ENCODE peak calls at places on chromosome 21, in ten cellular contexts. One of them, this sample, is unnamed.

GRCh38 chr21:38095220-38095619 is 161.6 kb upstream of the KCNJ15 start:
- DNase-seq in GM23338: no peak
- DNase-seq in MM.1S: no peak
- DNase-seq in SK-N-SH: no peak
- DNase-seq in stimulated activated naive CD4-positive, alpha-beta T cell: no peak
- DNase-seq in CD8-positive, alpha-beta T cell: no peak
- DNase-seq in activated T-cell treated with anti-CD3 and anti-CD28 coated beads for 1 hour: no peak
- DNase-seq in A549: peak
- DNase-seq in ELR: peak
- DNase-seq in nephron progenitor cell: no peak
- DNase-seq in this sample: no peak

GRCh38 chr21:25307489-25307888 is 299.8 kb downstream of the MRPL39 start:
- DNase-seq in MM.1S: no peak
- DNase-seq in CD8-positive, alpha-beta T cell: no peak
- DNase-seq in A549: no peak
- DNase-seq in nephron progenitor cell: no peak
- DNase-seq in activated T-cell treated with anti-CD3 and anti-CD28 coated beads for 1 hour: no peak
- DNase-seq in GM23338: no peak
- DNase-seq in SK-N-SH: no peak
- DNase-seq in ELR: peak
- DNase-seq in stimulated activated naive CD4-positive, alpha-beta T cell: no peak
- DNase-seq in this sample: no peak

GRCh38 chr21:36751383-36751782 is 52.5 kb downstream of the SIM2 start:
- DNase-seq in MM.1S: no peak
- DNase-seq in ELR: no peak
- DNase-seq in GM23338: peak
- DNase-seq in SK-N-SH: no peak
- DNase-seq in nephron progenitor cell: no peak
- DNase-seq in CD8-positive, alpha-beta T cell: no peak
- DNase-seq in activated T-cell treated with anti-CD3 and anti-CD28 coated beads for 1 hour: no peak
- DNase-seq in A549: no peak
- DNase-seq in stimulated activated naive CD4-positive, alpha-beta T cell: no peak
- DNase-seq in this sample: no peak

GRCh38 chr21:38948377-38948776 is 142.6 kb downstream of the ETS2 start:
- DNase-seq in MM.1S: no peak
- DNase-seq in stimulated activated naive CD4-positive, alpha-beta T cell: no peak
- DNase-seq in CD8-positive, alpha-beta T cell: no peak
- DNase-seq in ELR: peak
- DNase-seq in activated T-cell treated with anti-CD3 and anti-CD28 coated beads for 1 hour: no peak
- DNase-seq in SK-N-SH: no peak
- DNase-seq in GM23338: no peak
- DNase-seq in nephron progenitor cell: no peak
- DNase-seq in A549: no peak
- DNase-seq in this sample: no peak

GRCh38 chr21:41066086-41066938 is 101.6 kb upstream of the BACE2 start:
- DNase-seq in ELR: no peak
- DNase-seq in MM.1S: no peak
- DNase-seq in nephron progenitor cell: no peak
- DNase-seq in SK-N-SH: no peak
- DNase-seq in CD8-positive, alpha-beta T cell: no peak
- DNase-seq in A549: no peak
- DNase-seq in stimulated activated naive CD4-positive, alpha-beta T cell: no peak
- DNase-seq in activated T-cell treated with anti-CD3 and anti-CD28 coated beads for 1 hour: no peak
- DNase-seq in GM23338: no peak
- DNase-seq in this sample: no peak

GRCh38 chr21:15084668-15085067 is 19.9 kb upstream of the NRIP1 start:
- DNase-seq in GM23338: no peak
- DNase-seq in MM.1S: no peak
- DNase-seq in SK-N-SH: no peak
- DNase-seq in ELR: no peak
- DNase-seq in nephron progenitor cell: no peak
- DNase-seq in activated T-cell treated with anti-CD3 and anti-CD28 coated beads for 1 hour: no peak
- DNase-seq in A549: no peak
- DNase-seq in CD8-positive, alpha-beta T cell: no peak
- DNase-seq in stimulated activated naive CD4-positive, alpha-beta T cell: no peak
- DNase-seq in this sample: no peak

GRCh38 chr21:34818663-34819158 is 149.9 kb downstream of the CLIC6 start:
- DNase-seq in nephron progenitor cell: no peak
- DNase-seq in A549: no peak
- DNase-seq in ELR: no peak
- DNase-seq in activated T-cell treated with anti-CD3 and anti-CD28 coated beads for 1 hour: no peak
- DNase-seq in stimulated activated naive CD4-positive, alpha-beta T cell: no peak
- DNase-seq in GM23338: no peak
- DNase-seq in MM.1S: no peak
- DNase-seq in CD8-positive, alpha-beta T cell: no peak
- DNase-seq in SK-N-SH: no peak
- DNase-seq in this sample: no peak

GRCh38 chr21:25186278-25186677 is 421.0 kb downstream of the MRPL39 start:
- DNase-seq in ELR: no peak
- DNase-seq in SK-N-SH: no peak
- DNase-seq in nephron progenitor cell: no peak
- DNase-seq in MM.1S: no peak
- DNase-seq in GM23338: no peak
- DNase-seq in activated T-cell treated with anti-CD3 and anti-CD28 coated beads for 1 hour: no peak
- DNase-seq in CD8-positive, alpha-beta T cell: no peak
- DNase-seq in stimulated activated naive CD4-positive, alpha-beta T cell: no peak
- DNase-seq in A549: no peak
- DNase-seq in this sample: no peak

GRCh38 chr21:46154155-46154954 is 1.0 kb downstream of the FTCD start:
- DNase-seq in CD8-positive, alpha-beta T cell: no peak
- DNase-seq in activated T-cell treated with anti-CD3 and anti-CD28 coated beads for 1 hour: no peak
- DNase-seq in A549: no peak
- DNase-seq in MM.1S: no peak
- DNase-seq in stimulated activated naive CD4-positive, alpha-beta T cell: no peak
- DNase-seq in nephron progenitor cell: no peak
- DNase-seq in GM23338: no peak
- DNase-seq in SK-N-SH: no peak
- DNase-seq in ELR: no peak
- DNase-seq in this sample: no peak

GRCh38 chr21:32770514-32771133 is 931 bp downstream of the PAXBP1 start:
- DNase-seq in MM.1S: peak
- DNase-seq in A549: peak
- DNase-seq in stimulated activated naive CD4-positive, alpha-beta T cell: peak
- DNase-seq in activated T-cell treated with anti-CD3 and anti-CD28 coated beads for 1 hour: no peak
- DNase-seq in GM23338: no peak
- DNase-seq in nephron progenitor cell: no peak
- DNase-seq in ELR: peak
- DNase-seq in CD8-positive, alpha-beta T cell: no peak
- DNase-seq in SK-N-SH: no peak
- DNase-seq in this sample: no peak

GRCh38 chr21:18000961-18001522 is 181.9 kb upstream of the C21orf91 start:
- DNase-seq in CD8-positive, alpha-beta T cell: no peak
- DNase-seq in MM.1S: no peak
- DNase-seq in stimulated activated naive CD4-positive, alpha-beta T cell: no peak
- DNase-seq in A549: no peak
- DNase-seq in ELR: no peak
- DNase-seq in nephron progenitor cell: no peak
- DNase-seq in SK-N-SH: no peak
- DNase-seq in GM23338: no peak
- DNase-seq in activated T-cell treated with anti-CD3 and anti-CD28 coated beads for 1 hour: no peak
- DNase-seq in this sample: no peak

GRCh38 chr21:35046880-35047229 is 2.2 kb downstream of the RUNX1 start:
- DNase-seq in SK-N-SH: no peak
- DNase-seq in MM.1S: no peak
- DNase-seq in A549: no peak
- DNase-seq in GM23338: no peak
- DNase-seq in ELR: peak
- DNase-seq in activated T-cell treated with anti-CD3 and anti-CD28 coated beads for 1 hour: no peak
- DNase-seq in CD8-positive, alpha-beta T cell: no peak
- DNase-seq in nephron progenitor cell: no peak
- DNase-seq in stimulated activated naive CD4-positive, alpha-beta T cell: no peak
- DNase-seq in this sample: no peak

GRCh38 chr21:39103689-39104088 is 79.6 kb downstream of the PSMG1 start:
- DNase-seq in ELR: no peak
- DNase-seq in nephron progenitor cell: no peak
- DNase-seq in stimulated activated naive CD4-positive, alpha-beta T cell: no peak
- DNase-seq in MM.1S: no peak
- DNase-seq in A549: no peak
- DNase-seq in SK-N-SH: no peak
- DNase-seq in GM23338: no peak
- DNase-seq in CD8-positive, alpha-beta T cell: no peak
- DNase-seq in activated T-cell treated with anti-CD3 and anti-CD28 coated beads for 1 hour: no peak
- DNase-seq in this sample: no peak

GRCh38 chr21:21622460-21623234 is 624.4 kb downstream of the NCAM2 start:
- DNase-seq in MM.1S: no peak
- DNase-seq in stimulated activated naive CD4-positive, alpha-beta T cell: no peak
- DNase-seq in SK-N-SH: no peak
- DNase-seq in ELR: no peak
- DNase-seq in activated T-cell treated with anti-CD3 and anti-CD28 coated beads for 1 hour: no peak
- DNase-seq in A549: no peak
- DNase-seq in CD8-positive, alpha-beta T cell: no peak
- DNase-seq in GM23338: no peak
- DNase-seq in nephron progenitor cell: no peak
- DNase-seq in this sample: no peak

GRCh38 chr21:45146301-45146700 is 71.9 kb downstream of the ADARB1 start:
- DNase-seq in SK-N-SH: no peak
- DNase-seq in MM.1S: no peak
- DNase-seq in nephron progenitor cell: no peak
- DNase-seq in activated T-cell treated with anti-CD3 and anti-CD28 coated beads for 1 hour: no peak
- DNase-seq in stimulated activated naive CD4-positive, alpha-beta T cell: no peak
- DNase-seq in A549: no peak
- DNase-seq in ELR: no peak
- DNase-seq in GM23338: no peak
- DNase-seq in CD8-positive, alpha-beta T cell: no peak
- DNase-seq in this sample: no peak

GRCh38 chr21:29466532-29466931 is 167.8 kb downstream of the BACH1 start:
- DNase-seq in A549: no peak
- DNase-seq in CD8-positive, alpha-beta T cell: no peak
- DNase-seq in stimulated activated naive CD4-positive, alpha-beta T cell: no peak
- DNase-seq in activated T-cell treated with anti-CD3 and anti-CD28 coated beads for 1 hour: no peak
- DNase-seq in SK-N-SH: no peak
- DNase-seq in GM23338: no peak
- DNase-seq in MM.1S: no peak
- DNase-seq in nephron progenitor cell: no peak
- DNase-seq in ELR: no peak
- DNase-seq in this sample: no peak